ENCODE peak calls at places on chromosomes 4 and X, in five cellular contexts. W is heart left ventricle, O is A549, X is tibial nerve, I is uterus. D is an unnamed sample.
A peak's percentile ranks its signal among the peaks of the same experiment; 100 is the strongest.

GRCh38 chrX:15511563-15511962 is 11.0 kb downstream of the BMX start:
- DNase-seq in W (no peak), O (no peak), X (no peak), I (no peak), D (no peak)

GRCh38 chr4:163748474-163748873 is 254.0 kb downstream of the TMA16 start:
- DNase-seq in W (no peak), O (peak; percentile 19), X (no peak), I (no peak), D (no peak)

GRCh38 chr4:90137545-90137944 is 10.4 kb downstream of the CCSER1 start:
- DNase-seq in W (no peak), O (no peak), X (no peak), I (no peak), D (no peak)

GRCh38 chr4:108049406-108049805 is 59.7 kb downstream of the HADH start:
- DNase-seq in W (no peak), O (no peak), X (no peak), I (no peak), D (no peak)

GRCh38 chr4:97216031-97216430 is 927.2 kb downstream of the STPG2 start:
- DNase-seq in W (no peak), O (no peak), X (no peak), I (no peak), D (no peak)

GRCh38 chr4:30789219-30789671 is 69.1 kb downstream of the PCDH7 start:
- DNase-seq in W (no peak), O (no peak), X (no peak), I (no peak), D (no peak)

GRCh38 chr4:2469192-2469984 is 482 bp downstream of the RNF4 start:
- DNase-seq in W (peak; percentile 48), O (peak; percentile 32), X (no peak), I (peak; percentile 29), D (peak; percentile 33)

GRCh38 chr4:188754372-188755002 is 615.2 kb downstream of the TRIML1 start:
- DNase-seq in W (no peak), O (no peak), X (no peak), I (no peak), D (no peak)

GRCh38 chr4:106676173-106676921 is 307.8 kb upstream of the GIMD1 start:
- DNase-seq in W (no peak), O (no peak), X (no peak), I (no peak), D (no peak)

GRCh38 chr4:48255959-48256342 is 13.7 kb downstream of the TEC start:
- DNase-seq in W (no peak), O (no peak), X (no peak), I (no peak), D (no peak)

GRCh38 chr4:105059337-105059736 is 87.3 kb upstream of the TET2 start:
- DNase-seq in W (no peak), O (no peak), X (no peak), I (no peak), D (no peak)

GRCh38 chr4:73945674-73946449 is 36.0 kb downstream of the PF4 start:
- DNase-seq in W (no peak), O (no peak), X (no peak), I (no peak), D (no peak)

GRCh38 chrX:69024287-69024686 is 141.0 kb downstream of the PJA1 start:
- DNase-seq in W (no peak), O (no peak), X (no peak), I (no peak), D (no peak)

GRCh38 chr4:137998666-137999429 is 243.3 kb downstream of the SLC7A11 start:
- DNase-seq in W (no peak), O (no peak), X (no peak), I (no peak), D (no peak)

GRCh38 chr4:57214654-57215411 is 104.6 kb upstream of the IGFBP7 start:
- DNase-seq in W (no peak), O (no peak), X (no peak), I (no peak), D (no peak)

GRCh38 chr4:57206172-57206571 is 96.0 kb upstream of the IGFBP7 start:
- DNase-seq in W (no peak), O (no peak), X (no peak), I (no peak), D (no peak)

GRCh38 chr4:57205580-57205979 is 95.4 kb upstream of the IGFBP7 start:
- DNase-seq in W (no peak), O (no peak), X (no peak), I (no peak), D (no peak)

GRCh38 chr4:57211131-57211530 is 100.9 kb upstream of the IGFBP7 start:
- DNase-seq in W (no peak), O (no peak), X (no peak), I (no peak), D (no peak)
- TF ChIP-seq POLR2A in W (no peak), O (no peak), X (no peak), I (no peak), D (no peak)

GRCh38 chrX:24149346-24150050 is at the start of gene ZFX:
- DNase-seq in W (peak; percentile 84), O (peak; percentile 74), X (peak; percentile 14), I (peak; percentile 74), D (no peak)
- TF ChIP-seq POLR2A in W (no peak), O (peak; percentile 17), X (no peak), I (peak; percentile 38), D (peak; percentile 38)

DNA sequence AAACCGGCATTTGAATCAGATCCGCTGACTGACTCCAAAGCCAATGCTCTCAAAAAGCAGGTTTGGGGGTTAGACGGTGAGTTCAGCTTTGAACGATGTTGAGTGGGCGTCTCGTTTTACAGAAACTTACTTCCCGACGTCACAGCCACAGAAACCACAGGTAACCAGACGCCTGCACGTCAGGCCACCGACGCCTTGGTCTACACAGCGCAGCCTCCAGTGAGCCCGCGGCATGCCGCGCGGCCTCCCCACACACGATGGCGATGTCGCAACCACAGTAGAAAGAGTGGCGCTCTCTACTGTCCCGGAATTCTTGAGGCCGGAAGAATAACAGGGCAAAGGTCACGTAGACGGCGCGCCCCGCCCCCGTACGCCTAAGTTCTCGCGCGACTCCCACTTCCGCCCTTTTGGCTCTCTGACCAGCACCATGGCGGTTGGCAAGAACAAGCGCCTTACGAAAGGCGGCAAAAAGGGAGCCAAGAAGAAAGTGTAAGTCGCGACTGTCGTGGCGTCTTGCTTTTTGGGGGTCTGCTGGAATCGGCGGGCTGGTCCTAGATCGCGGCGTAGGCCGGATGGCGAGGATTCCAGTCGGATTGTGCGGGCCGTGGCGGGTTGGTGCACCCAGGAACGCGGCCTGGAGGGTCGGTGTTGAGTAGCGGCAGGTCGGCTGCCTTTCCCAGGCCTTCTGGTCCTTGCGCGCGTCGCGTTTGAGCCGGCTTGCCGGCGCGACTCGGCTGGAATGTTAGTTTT is at the start of gene RPS3A:
- DNase-seq in W (peak; percentile 95), O (peak; percentile 97), X (peak; percentile 95), I (peak; percentile 97), D (peak; percentile 63)
- TF ChIP-seq POLR2A in W (no peak), O (peak; percentile 80), X (peak; percentile 80), I (peak; percentile 76), D (peak; percentile 64)

GRCh38 chrX:74422029-74422352 is 698 bp downstream of the SLC16A2 start:
- DNase-seq in W (no peak), O (no peak), X (no peak), I (peak; percentile 17), D (no peak)

GRCh38 chrX:74421181-74422028 is at the start of gene SLC16A2:
- DNase-seq in W (peak; percentile 76), O (peak; percentile 80), X (peak; percentile 52), I (peak; percentile 72), D (peak; percentile 58)

GRCh38 chrX:74423289-74423985 is 2.1 kb downstream of the SLC16A2 start:
- DNase-seq in W (no peak), O (no peak), X (no peak), I (no peak), D (no peak)

GRCh38 chrX:74420194-74421035 is 878 bp upstream of the SLC16A2 start:
- DNase-seq in W (peak; percentile 76), O (peak; percentile 64), X (peak; percentile 35), I (peak; percentile 83), D (peak; percentile 66)

DNA sequence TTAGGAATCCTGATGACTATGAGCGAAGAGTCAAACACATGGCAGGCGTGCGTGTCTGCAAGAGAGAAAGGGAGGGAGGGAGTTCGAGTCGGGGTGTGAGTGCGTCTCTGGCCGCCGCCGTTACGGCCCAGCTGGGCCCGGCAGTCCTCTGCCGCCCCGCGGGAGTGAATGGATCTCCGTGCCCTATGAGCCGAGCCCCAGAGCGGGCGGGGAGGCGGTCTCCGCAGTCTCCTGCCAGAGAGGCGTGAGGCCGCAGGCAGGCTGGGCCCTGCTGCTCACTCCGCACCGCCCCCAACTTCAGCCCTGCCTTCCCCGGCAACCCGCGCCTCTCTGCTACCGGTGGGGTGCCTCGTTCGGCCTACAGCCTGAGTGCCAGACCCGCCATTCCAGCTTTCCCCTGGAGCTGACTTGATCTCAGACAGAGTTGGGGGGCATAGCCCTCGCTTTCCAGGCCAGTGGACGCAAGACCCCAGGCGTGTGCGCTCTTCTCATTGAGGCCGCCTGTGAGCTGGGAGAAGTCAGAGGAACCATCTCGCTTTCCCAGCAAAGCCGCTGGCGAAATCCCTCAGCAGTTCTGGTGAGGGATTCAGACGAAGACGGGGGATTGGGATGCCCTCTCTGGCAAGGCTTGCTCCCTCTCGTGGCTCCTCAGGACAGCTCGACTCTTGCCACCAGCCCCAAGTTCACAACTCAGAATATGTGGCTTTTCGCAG is 1.4 kb downstream of the SLC16A2 start:
- DNase-seq in W (peak; percentile 70), O (no peak), X (peak; percentile 20), I (peak; percentile 63), D (peak; percentile 28)
- TF ChIP-seq POLR2A in W (no peak), O (no peak), X (no peak), I (no peak), D (no peak)

DNA sequence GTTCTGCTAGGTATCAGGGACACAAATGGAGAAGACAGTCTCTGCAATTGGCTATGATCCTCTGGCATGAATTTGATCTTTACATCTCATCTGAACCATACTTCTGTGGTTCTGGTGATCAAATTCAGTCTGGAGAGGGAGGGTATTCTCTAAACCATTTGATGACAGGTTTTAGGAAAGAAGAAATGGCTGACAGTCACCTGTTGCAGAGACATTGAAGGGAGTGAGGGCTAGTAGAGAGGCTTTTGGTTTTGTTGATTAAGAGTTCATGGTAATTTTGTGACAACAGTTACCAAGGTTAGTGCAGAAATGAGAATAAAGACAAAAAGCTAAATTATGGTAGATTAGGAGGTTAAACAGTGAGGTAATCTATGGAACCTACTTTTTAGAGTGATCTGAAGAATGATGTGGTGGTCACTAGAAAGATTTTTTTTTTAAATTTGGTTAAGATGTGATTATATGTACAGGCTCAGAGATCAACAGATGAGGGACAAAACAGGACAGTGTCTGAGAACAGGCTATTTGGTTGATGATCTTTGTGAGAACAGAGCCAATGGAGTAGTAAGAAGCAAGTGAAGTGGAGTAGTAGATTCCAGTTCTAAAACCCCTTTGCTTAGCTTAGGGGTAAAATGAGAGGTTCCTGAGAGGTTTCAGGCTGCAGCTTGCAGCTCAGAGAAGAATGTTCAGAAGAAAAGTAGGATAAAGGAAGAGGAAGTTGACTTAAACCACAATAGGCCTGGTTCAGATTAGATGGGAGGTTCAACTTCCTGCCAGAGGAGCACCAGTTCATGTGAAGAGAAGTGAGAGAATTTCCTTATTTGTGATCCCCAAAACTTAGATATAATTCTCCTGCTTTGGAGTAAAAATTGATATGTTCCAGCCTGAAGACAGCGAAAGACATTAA is 34.7 kb downstream of the VSIG4 start:
- DNase-seq in W (no peak), O (no peak), X (no peak), I (no peak), D (no peak)
- TF ChIP-seq POLR2A in W (no peak), O (no peak), X (no peak), I (no peak), D (no peak)